ENCODE peak calls at places on chromosomes 4 and X, in five cellular contexts. M is G401; I is heart left ventricle; E is activated CD4-positive, alpha-beta T cell treated with anti-CD3 and anti-CD28 coated beads, Interleukin-2, amount 50 U/mL, for 4 hours; Y is astrocyte of the spinal cord. A is an unnamed sample.

GRCh38 chrX:77505227-77505626 is 58.0 kb downstream of the FGF16 start:
- DNase-seq in M (no peak), I (no peak), E (no peak), Y (peak; percentile 25), A (no peak)

GRCh38 chr4:52665592-52665991 is 6.5 kb upstream of the USP46 start:
- DNase-seq in M (peak; percentile 11), I (no peak), E (no peak), Y (no peak), A (no peak)

GRCh38 chr4:185307136-185307950 is 88.4 kb downstream of the LRP2BP start:
- DNase-seq in M (no peak), I (no peak), E (no peak), Y (no peak), A (peak; percentile 37)

GRCh38 chr4:42482516-42483327 is 85.4 kb downstream of the SHISA3 start:
- DNase-seq in M (peak; percentile 80), I (no peak), E (no peak), Y (no peak), A (no peak)

GRCh38 chr4:110270492-110271197 is 72.2 kb upstream of the ELOVL6 start:
- DNase-seq in M (no peak), I (no peak), E (no peak), Y (peak; percentile 71), A (peak; percentile 67)

GRCh38 chrX:11787564-11787963 is 29.5 kb downstream of the MSL3 start:
- DNase-seq in M (peak; percentile 17), I (peak; percentile 37), E (peak; percentile 72), Y (peak; percentile 52), A (peak; percentile 16)

GRCh38 chr4:137510866-137511265 is 21.4 kb downstream of the PCDH18 start:
- DNase-seq in M (no peak), I (peak; percentile 42), E (no peak), Y (peak; percentile 94), A (peak; percentile 80)

GRCh38 chr4:187475901-187476300 is 519.7 kb upstream of the ZFP42 start:
- DNase-seq in M (peak; percentile 67), I (no peak), E (no peak), Y (no peak), A (no peak)

GRCh38 chr4:7194251-7195137 is 2.2 kb downstream of the SORCS2 start:
- DNase-seq in M (no peak), I (no peak), E (no peak), Y (no peak), A (no peak)

GRCh38 chr4:125315571-125316390 is 1.0 kb downstream of the FAT4 start:
- DNase-seq in M (no peak), I (peak; percentile 56), E (no peak), Y (peak; percentile 73), A (peak; percentile 35)

GRCh38 chrX:40171513-40172168 is 73.9 kb upstream of the BCOR start:
- DNase-seq in M (no peak), I (no peak), E (peak; percentile 43), Y (peak; percentile 33), A (no peak)

GRCh38 chrX:71056857-71057256 is 11.3 kb downstream of the SNX12 start:
- DNase-seq in M (no peak), I (no peak), E (no peak), Y (no peak), A (no peak)

GRCh38 chrX:22249371-22249770 is 23.3 kb upstream of the CBLL2 start:
- DNase-seq in M (no peak), I (no peak), E (no peak), Y (no peak), A (no peak)

GRCh38 chr4:45566896-45567603 is 556.8 kb downstream of the GABRG1 start:
- DNase-seq in M (no peak), I (no peak), E (no peak), Y (no peak), A (no peak)

GRCh38 chr4:38097818-38098217 is 137.6 kb downstream of the PTTG2 start:
- DNase-seq in M (no peak), I (no peak), E (no peak), Y (no peak), A (no peak)

GRCh38 chrX:103183912-103184311 is 31.0 kb upstream of the BEX4 start:
- DNase-seq in M (no peak), I (no peak), E (no peak), Y (no peak), A (no peak)

GRCh38 chr4:34271479-34272355 is 1972.6 kb downstream of the ARAP2 start:
- DNase-seq in M (no peak), I (no peak), E (no peak), Y (no peak), A (no peak)

GRCh38 chr4:128517096-128517738 is 229.6 kb upstream of the PGRMC2 start:
- DNase-seq in M (no peak), I (no peak), E (no peak), Y (peak; percentile 44), A (no peak)

GRCh38 chr4:37788782-37789181 is 37.7 kb upstream of the PGM2 start:
- DNase-seq in M (no peak), I (no peak), E (no peak), Y (no peak), A (no peak)

GRCh38 chr4:101441446-101441845 is 94.1 kb upstream of the PPP3CA start:
- DNase-seq in M (peak; percentile 73), I (no peak), E (no peak), Y (no peak), A (no peak)

GRCh38 chr4:180636696-180637095 is 1606.5 kb upstream of the TENM3 start:
- DNase-seq in M (no peak), I (no peak), E (no peak), Y (peak; percentile 86), A (peak; percentile 77)

GRCh38 chr4:23584024-23584423 is 305.8 kb downstream of the PPARGC1A start:
- DNase-seq in M (no peak), I (no peak), E (no peak), Y (no peak), A (no peak)

GRCh38 chr4:8320386-8320750 is 50.8 kb downstream of the HTRA3 start:
- DNase-seq in M (peak; percentile 8), I (peak; percentile 9), E (no peak), Y (no peak), A (no peak)

GRCh38 chrX:128078545-128078944 is 26.3 kb upstream of the ACTRT1 start:
- DNase-seq in M (no peak), I (no peak), E (no peak), Y (no peak), A (no peak)

GRCh38 chrX:42102586-42103282 is 179.4 kb upstream of the CASK start:
- DNase-seq in M (no peak), I (peak; percentile 12), E (no peak), Y (peak; percentile 17), A (no peak)

GRCh38 chr4:143347495-143347894 is 10.8 kb downstream of the GAB1 start:
- DNase-seq in M (no peak), I (no peak), E (no peak), Y (no peak), A (no peak)

GRCh38 chrX:78710146-78710545 is 37.4 kb upstream of the LPAR4 start:
- DNase-seq in M (no peak), I (no peak), E (no peak), Y (peak; percentile 27), A (no peak)

GRCh38 chr4:46793036-46793435 is 116.0 kb downstream of the COX7B2 start:
- DNase-seq in M (no peak), I (no peak), E (no peak), Y (no peak), A (peak; percentile 13)

GRCh38 chr4:41360911-41361830 is 104.4 kb downstream of the UCHL1 start:
- DNase-seq in M (peak; percentile 80), I (peak; percentile 53), E (no peak), Y (peak; percentile 18), A (no peak)

GRCh38 chr4:108555701-108556100 is 64.7 kb upstream of the RPL34 start:
- DNase-seq in M (no peak), I (no peak), E (no peak), Y (peak; percentile 37), A (peak; percentile 5)

GRCh38 chr4:61773655-61774245 is 573.6 kb downstream of the ADGRL3 start:
- DNase-seq in M (no peak), I (no peak), E (no peak), Y (no peak), A (no peak)

GRCh38 chr4:27861381-27861787 is 1000.7 kb downstream of the STIM2 start:
- DNase-seq in M (no peak), I (peak; percentile 11), E (no peak), Y (peak; percentile 44), A (peak; percentile 63)

GRCh38 chrX:2714551-2714950 is 23.5 kb downstream of the CD99 start:
- DNase-seq in M (no peak), I (no peak), E (peak; percentile 34), Y (no peak), A (no peak)

GRCh38 chr4:22510750-22511149 is 5.1 kb downstream of the ADGRA3 start:
- DNase-seq in M (no peak), I (no peak), E (no peak), Y (no peak), A (no peak)

GRCh38 chrX:10166731-10167149 is 10.0 kb downstream of the CLCN4 start:
- DNase-seq in M (no peak), I (no peak), E (no peak), Y (no peak), A (peak; percentile 22)

GRCh38 chr4:28391877-28392276 is 1531.2 kb downstream of the STIM2 start:
- DNase-seq in M (no peak), I (no peak), E (no peak), Y (no peak), A (no peak)

GRCh38 chr4:153076861-153077260 is 127.4 kb upstream of the TRIM2 start:
- DNase-seq in M (no peak), I (no peak), E (no peak), Y (no peak), A (no peak)

GRCh38 chrX:37470711-37471110 is 100.8 kb upstream of the LANCL3 start:
- DNase-seq in M (no peak), I (no peak), E (no peak), Y (no peak), A (no peak)

GRCh38 chr4:143531368-143531767 is 17.9 kb downstream of the SMARCA5 start:
- DNase-seq in M (no peak), I (no peak), E (no peak), Y (peak; percentile 17), A (no peak)

A was measured in A172.